ENCODE peak calls at places on chromosomes 6 and 20, in seven cellular contexts. One of them, this sample, is unnamed.
A peak's percentile ranks its signal among the peaks of the same experiment; 100 is the strongest.

GRCh38 chr6:13531956-13532355 is 42.4 kb upstream of the SIRT5 start:
- DNase-seq in lower lobe of right lung: no peak
- DNase-seq in gastrocnemius medialis: no peak
- DNase-seq in CD4-positive, alpha-beta memory T cell: no peak
- DNase-seq in GM23338: peak; percentile 39
- DNase-seq in cardiac muscle cell: no peak
- DNase-seq in HCT116: no peak
- DNase-seq in this sample: no peak

GRCh38 chr6:31287621-31288020 is 15.7 kb upstream of the HLA-C start:
- DNase-seq in lower lobe of right lung: peak; percentile 50
- DNase-seq in CD4-positive, alpha-beta memory T cell: no peak
- DNase-seq in GM23338: no peak
- DNase-seq in cardiac muscle cell: no peak
- DNase-seq in gastrocnemius medialis: no peak
- DNase-seq in HCT116: no peak
- DNase-seq in this sample: no peak

GRCh38 chr6:134026597-134026996 is 25.8 kb downstream of the SLC2A12 start:
- DNase-seq in gastrocnemius medialis: no peak
- DNase-seq in GM23338: no peak
- DNase-seq in cardiac muscle cell: no peak
- DNase-seq in CD4-positive, alpha-beta memory T cell: no peak
- DNase-seq in lower lobe of right lung: no peak
- DNase-seq in HCT116: no peak
- DNase-seq in this sample: no peak

GRCh38 chr20:62352402-62353288 is 14.5 kb downstream of the LAMA5 start:
- DNase-seq in gastrocnemius medialis: peak; percentile 98
- DNase-seq in cardiac muscle cell: no peak
- DNase-seq in HCT116: no peak
- DNase-seq in lower lobe of right lung: no peak
- DNase-seq in GM23338: no peak
- DNase-seq in CD4-positive, alpha-beta memory T cell: no peak
- DNase-seq in this sample: no peak

GRCh38 chr6:158762787-158763439 is 56.3 kb downstream of the EZR start:
- DNase-seq in lower lobe of right lung: no peak
- DNase-seq in CD4-positive, alpha-beta memory T cell: no peak
- DNase-seq in gastrocnemius medialis: no peak
- DNase-seq in HCT116: no peak
- DNase-seq in GM23338: peak; percentile 20
- DNase-seq in cardiac muscle cell: peak; percentile 27
- DNase-seq in this sample: peak; percentile 57

GRCh38 chr6:19869464-19869863 is 32.3 kb downstream of the ID4 start:
- DNase-seq in GM23338: peak; percentile 49
- DNase-seq in lower lobe of right lung: no peak
- DNase-seq in gastrocnemius medialis: no peak
- DNase-seq in HCT116: no peak
- DNase-seq in CD4-positive, alpha-beta memory T cell: no peak
- DNase-seq in cardiac muscle cell: no peak
- DNase-seq in this sample: peak; percentile 23

GRCh38 chr6:111589366-111589765 is 16.3 kb downstream of the TRAF3IP2 start:
- DNase-seq in gastrocnemius medialis: peak; percentile 69
- DNase-seq in cardiac muscle cell: no peak
- DNase-seq in GM23338: no peak
- DNase-seq in CD4-positive, alpha-beta memory T cell: no peak
- DNase-seq in lower lobe of right lung: no peak
- DNase-seq in HCT116: peak; percentile 80
- DNase-seq in this sample: no peak

GRCh38 chr20:44805991-44806729 is 4.2 kb downstream of the RIMS4 start:
- DNase-seq in GM23338: peak; percentile 93
- DNase-seq in gastrocnemius medialis: peak; percentile 71
- DNase-seq in HCT116: no peak
- DNase-seq in lower lobe of right lung: peak; percentile 81
- DNase-seq in cardiac muscle cell: peak; percentile 85
- DNase-seq in CD4-positive, alpha-beta memory T cell: no peak
- DNase-seq in this sample: peak; percentile 91

GRCh38 chr20:36306557-36307411 is 645 bp downstream of the DLGAP4 start:
- DNase-seq in GM23338: peak; percentile 45
- DNase-seq in cardiac muscle cell: no peak
- DNase-seq in lower lobe of right lung: no peak
- DNase-seq in HCT116: no peak
- DNase-seq in gastrocnemius medialis: no peak
- DNase-seq in CD4-positive, alpha-beta memory T cell: no peak
- DNase-seq in this sample: peak; percentile 86

GRCh38 chr20:52031574-52032303 is 159.8 kb downstream of the ZFP64 start:
- DNase-seq in HCT116: no peak
- DNase-seq in GM23338: peak; percentile 13
- DNase-seq in cardiac muscle cell: no peak
- DNase-seq in gastrocnemius medialis: no peak
- DNase-seq in lower lobe of right lung: no peak
- DNase-seq in CD4-positive, alpha-beta memory T cell: peak; percentile 19
- DNase-seq in this sample: no peak

GRCh38 chr6:16949696-16950095 is 152.2 kb upstream of the STMND1 start:
- DNase-seq in CD4-positive, alpha-beta memory T cell: no peak
- DNase-seq in HCT116: no peak
- DNase-seq in cardiac muscle cell: no peak
- DNase-seq in GM23338: no peak
- DNase-seq in lower lobe of right lung: no peak
- DNase-seq in gastrocnemius medialis: no peak
- DNase-seq in this sample: no peak

GRCh38 chr6:7881765-7882500 is 28.7 kb downstream of the TXNDC5 start:
- DNase-seq in gastrocnemius medialis: no peak
- DNase-seq in GM23338: no peak
- DNase-seq in CD4-positive, alpha-beta memory T cell: no peak
- DNase-seq in cardiac muscle cell: no peak
- DNase-seq in HCT116: no peak
- DNase-seq in lower lobe of right lung: no peak
- DNase-seq in this sample: no peak

GRCh38 chr6:154157082-154157481 is 118.0 kb downstream of the OPRM1 start:
- DNase-seq in gastrocnemius medialis: no peak
- DNase-seq in CD4-positive, alpha-beta memory T cell: peak; percentile 16
- DNase-seq in lower lobe of right lung: no peak
- DNase-seq in GM23338: no peak
- DNase-seq in HCT116: no peak
- DNase-seq in cardiac muscle cell: no peak
- DNase-seq in this sample: no peak

GRCh38 chr20:46350201-46350985 is 42.1 kb upstream of the CDH22 start:
- DNase-seq in cardiac muscle cell: no peak
- DNase-seq in gastrocnemius medialis: no peak
- DNase-seq in lower lobe of right lung: no peak
- DNase-seq in GM23338: peak; percentile 37
- DNase-seq in HCT116: no peak
- DNase-seq in CD4-positive, alpha-beta memory T cell: no peak
- DNase-seq in this sample: peak; percentile 77

GRCh38 chr20:53216856-53217576 is 244.9 kb downstream of the TSHZ2 start:
- DNase-seq in cardiac muscle cell: peak; percentile 82
- DNase-seq in GM23338: peak; percentile 91
- DNase-seq in lower lobe of right lung: peak; percentile 80
- DNase-seq in HCT116: peak; percentile 28
- DNase-seq in gastrocnemius medialis: peak; percentile 27
- DNase-seq in CD4-positive, alpha-beta memory T cell: peak; percentile 74
- DNase-seq in this sample: peak; percentile 84
- H3K4me3 ChIP-seq in cardiac muscle cell: no peak overlapping the region
- H3K4me3 ChIP-seq in GM23338: peak overlapping the region; percentile 37
- H3K4me3 ChIP-seq in lower lobe of right lung: peak overlapping the region; percentile 21
- H3K4me3 ChIP-seq in HCT116: no peak overlapping the region
- H3K4me3 ChIP-seq in gastrocnemius medialis: no peak overlapping the region
- H3K4me3 ChIP-seq in CD4-positive, alpha-beta memory T cell: peak overlapping the region; percentile 15
- H3K4me3 ChIP-seq in this sample: no peak overlapping the region

DNA sequence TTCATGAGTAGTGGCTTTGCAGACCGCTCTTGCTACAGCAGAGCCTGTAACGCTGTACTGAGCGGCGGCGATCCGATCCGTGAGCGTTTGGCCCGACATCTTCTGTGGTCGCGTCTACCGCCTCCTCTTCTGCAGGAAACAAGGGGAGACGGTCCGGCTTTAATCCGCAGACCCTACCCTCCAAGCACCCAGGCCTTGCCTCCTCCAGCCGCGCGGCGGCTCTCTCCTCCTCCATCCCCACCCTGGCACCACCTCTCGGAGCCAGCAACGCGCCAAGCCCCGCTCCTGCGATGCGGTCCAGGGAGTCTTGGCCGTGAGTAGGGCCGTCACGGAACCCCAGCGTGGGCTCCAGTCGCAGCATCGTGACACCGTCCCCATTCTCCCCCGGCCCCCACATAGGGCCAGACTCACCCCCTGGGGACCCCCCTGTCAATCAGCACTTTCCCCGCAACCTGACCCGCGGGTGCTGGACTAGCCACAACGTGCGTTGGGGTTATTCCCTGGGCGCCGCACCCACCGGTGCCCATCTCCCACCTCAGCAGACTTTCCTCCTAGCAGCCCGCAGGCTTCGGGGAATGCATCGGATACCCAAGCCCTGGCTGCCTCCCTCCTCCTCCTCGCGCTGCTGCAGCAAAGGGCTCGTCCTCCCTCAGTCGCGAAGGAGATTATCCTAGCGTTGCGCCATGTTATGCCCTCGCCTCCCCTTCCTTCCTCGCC is 914 bp downstream of the SNAP91 start:
- DNase-seq in HCT116: no peak
- DNase-seq in gastrocnemius medialis: no peak
- DNase-seq in GM23338: peak; percentile 65
- DNase-seq in lower lobe of right lung: no peak
- DNase-seq in CD4-positive, alpha-beta memory T cell: no peak
- DNase-seq in cardiac muscle cell: peak; percentile 50
- DNase-seq in this sample: peak; percentile 69
- H3K27me3 ChIP-seq in HCT116: no peaks in the 10 kb centered on the region
- H3K27me3 ChIP-seq in gastrocnemius medialis: peaks cover 40% of the 10 kb centered on the region
- H3K27me3 ChIP-seq in GM23338: peaks cover 64% of the 10 kb centered on the region
- H3K27me3 ChIP-seq in lower lobe of right lung: peaks cover 49% of the 10 kb centered on the region
- H3K27me3 ChIP-seq in CD4-positive, alpha-beta memory T cell: peaks cover 13% of the 10 kb centered on the region
- H3K27me3 ChIP-seq in cardiac muscle cell: peaks cover 50% of the 10 kb centered on the region
- H3K27me3 ChIP-seq in this sample: peaks cover 50% of the 10 kb centered on the region

GRCh38 chr6:149855741-149856140 is 8.4 kb downstream of the LRP11 start:
- DNase-seq in GM23338: no peak
- DNase-seq in gastrocnemius medialis: no peak
- DNase-seq in cardiac muscle cell: no peak
- DNase-seq in HCT116: no peak
- DNase-seq in CD4-positive, alpha-beta memory T cell: no peak
- DNase-seq in lower lobe of right lung: no peak
- DNase-seq in this sample: no peak
- H3K4me3 ChIP-seq in GM23338: no peak overlapping the region
- H3K4me3 ChIP-seq in gastrocnemius medialis: no peak overlapping the region
- H3K4me3 ChIP-seq in cardiac muscle cell: no peak overlapping the region
- H3K4me3 ChIP-seq in HCT116: no peak overlapping the region
- H3K4me3 ChIP-seq in CD4-positive, alpha-beta memory T cell: no peak overlapping the region
- H3K4me3 ChIP-seq in lower lobe of right lung: no peak overlapping the region
- H3K4me3 ChIP-seq in this sample: no peak overlapping the region

GRCh38 chr6:149950423-149950822 is 8.6 kb downstream of the ULBP2 start:
- DNase-seq in HCT116: no peak
- DNase-seq in lower lobe of right lung: no peak
- DNase-seq in CD4-positive, alpha-beta memory T cell: no peak
- DNase-seq in GM23338: no peak
- DNase-seq in cardiac muscle cell: no peak
- DNase-seq in gastrocnemius medialis: no peak
- DNase-seq in this sample: no peak

GRCh38 chr6:149951626-149952025 is 9.8 kb downstream of the ULBP2 start:
- DNase-seq in cardiac muscle cell: no peak
- DNase-seq in gastrocnemius medialis: no peak
- DNase-seq in GM23338: no peak
- DNase-seq in HCT116: no peak
- DNase-seq in CD4-positive, alpha-beta memory T cell: no peak
- DNase-seq in lower lobe of right lung: no peak
- DNase-seq in this sample: no peak

GRCh38 chr6:149948616-149949015 is 6.8 kb downstream of the ULBP2 start:
- DNase-seq in lower lobe of right lung: no peak
- DNase-seq in HCT116: no peak
- DNase-seq in gastrocnemius medialis: no peak
- DNase-seq in GM23338: no peak
- DNase-seq in CD4-positive, alpha-beta memory T cell: no peak
- DNase-seq in cardiac muscle cell: no peak
- DNase-seq in this sample: no peak

GRCh38 chr6:149951096-149951495 is 9.3 kb downstream of the ULBP2 start:
- DNase-seq in cardiac muscle cell: no peak
- DNase-seq in gastrocnemius medialis: no peak
- DNase-seq in GM23338: no peak
- DNase-seq in lower lobe of right lung: no peak
- DNase-seq in HCT116: no peak
- DNase-seq in CD4-positive, alpha-beta memory T cell: no peak
- DNase-seq in this sample: no peak

DNA sequence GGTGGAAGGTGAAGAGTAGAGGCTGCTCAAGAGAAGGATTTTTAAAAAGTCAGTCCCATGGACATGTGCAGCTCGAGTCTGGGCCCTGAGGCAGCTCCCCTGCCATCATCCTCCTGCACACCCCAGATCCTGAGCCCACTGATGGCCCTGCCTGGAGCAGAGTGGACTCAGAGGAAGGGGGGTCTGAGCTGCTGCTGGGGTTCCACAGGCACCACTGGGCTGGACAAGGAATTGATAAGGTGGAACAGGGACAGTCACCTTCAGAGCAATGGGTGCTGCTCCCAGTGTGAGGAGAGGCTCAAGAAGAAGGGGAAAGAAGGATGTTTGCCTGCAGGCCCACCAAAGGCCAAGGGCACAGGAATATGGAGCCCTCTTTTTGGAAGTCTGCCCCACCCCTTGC is 6.2 kb downstream of the ULBP2 start:
- DNase-seq in HCT116: no peak
- DNase-seq in gastrocnemius medialis: no peak
- DNase-seq in CD4-positive, alpha-beta memory T cell: no peak
- DNase-seq in lower lobe of right lung: no peak
- DNase-seq in cardiac muscle cell: no peak
- DNase-seq in GM23338: no peak
- DNase-seq in this sample: no peak
- H3K27me3 ChIP-seq in HCT116: no peaks in the 10 kb centered on the region
- H3K27me3 ChIP-seq in gastrocnemius medialis: peaks cover 22% of the 10 kb centered on the region
- H3K27me3 ChIP-seq in CD4-positive, alpha-beta memory T cell: peaks cover 14% of the 10 kb centered on the region
- H3K27me3 ChIP-seq in lower lobe of right lung: peaks cover 31% of the 10 kb centered on the region
- H3K27me3 ChIP-seq in cardiac muscle cell: peaks cover 86% of the 10 kb centered on the region
- H3K27me3 ChIP-seq in GM23338: peaks cover 80% of the 10 kb centered on the region
- H3K27me3 ChIP-seq in this sample: peaks cover 45% of the 10 kb centered on the region

GRCh38 chr20:50513169-50514034 is 3.2 kb downstream of the PTPN1 start:
- DNase-seq in HCT116: no peak
- DNase-seq in lower lobe of right lung: no peak
- DNase-seq in GM23338: no peak
- DNase-seq in cardiac muscle cell: no peak
- DNase-seq in gastrocnemius medialis: no peak
- DNase-seq in CD4-positive, alpha-beta memory T cell: no peak
- DNase-seq in this sample: no peak
- H3K4me3 ChIP-seq in HCT116: no peak overlapping the region
- H3K4me3 ChIP-seq in lower lobe of right lung: peak overlapping the region; percentile 98
- H3K4me3 ChIP-seq in GM23338: no peak overlapping the region
- H3K4me3 ChIP-seq in cardiac muscle cell: no peak overlapping the region
- H3K4me3 ChIP-seq in gastrocnemius medialis: peak overlapping the region; percentile 100
- H3K4me3 ChIP-seq in CD4-positive, alpha-beta memory T cell: peak overlapping the region; percentile 27
- H3K4me3 ChIP-seq in this sample: no peak overlapping the region

GRCh38 chr6:101401792-101402617 is 8.5 kb downstream of the GRIK2 start:
- DNase-seq in CD4-positive, alpha-beta memory T cell: no peak
- DNase-seq in cardiac muscle cell: peak; percentile 61
- DNase-seq in lower lobe of right lung: no peak
- DNase-seq in gastrocnemius medialis: no peak
- DNase-seq in GM23338: peak; percentile 81
- DNase-seq in HCT116: no peak
- DNase-seq in this sample: peak; percentile 89
- H3K27me3 ChIP-seq in CD4-positive, alpha-beta memory T cell: no peaks in the 10 kb centered on the region
- H3K27me3 ChIP-seq in cardiac muscle cell: peaks cover 74% of the 10 kb centered on the region
- H3K27me3 ChIP-seq in lower lobe of right lung: peaks cover 52% of the 10 kb centered on the region
- H3K27me3 ChIP-seq in gastrocnemius medialis: peaks cover 51% of the 10 kb centered on the region
- H3K27me3 ChIP-seq in GM23338: peaks cover 75% of the 10 kb centered on the region
- H3K27me3 ChIP-seq in HCT116: no peaks in the 10 kb centered on the region
- H3K27me3 ChIP-seq in this sample: peaks cover 59% of the 10 kb centered on the region